ENCODE peak calls at places on chromosomes 11 and 22, in eight cellular contexts. G, S, E, Q, V, F, W and Z are unnamed samples.

GRCh38 chr11:102522332-102523207 is 8.0 kb downstream of the MMP7 start:
- DNase-seq in S (no peak), E (no peak), F (no peak), V (no peak), Q (no peak), W (no peak), G (no peak), Z (no peak)

GRCh38 chr11:83033972-83034672 is 37.6 kb downstream of the RAB30 start:
- DNase-seq in G (no peak), V (peak), W (peak), Q (peak), F (peak), E (peak), S (no peak), Z (no peak)

GRCh38 chr22:46280999-46281623 is 13.3 kb downstream of the TTC38 start:
- DNase-seq in V (no peak), E (no peak), G (peak), W (no peak), Q (no peak), S (no peak), F (no peak), Z (peak)

GRCh38 chr11:5610446-5610845 is 14.0 kb downstream of the TRIM6 start:
- DNase-seq in S (no peak), E (no peak), W (no peak), G (no peak), Q (no peak), V (no peak), F (no peak), Z (no peak)

GRCh38 chr11:62919898-62920640 is 1.1 kb downstream of the CHRM1 start:
- DNase-seq in Q (no peak), F (no peak), G (peak), W (no peak), V (no peak), S (no peak), E (no peak), Z (no peak)

GRCh38 chr11:45185228-45185729 is 38.8 kb downstream of the PRDM11 start:
- DNase-seq in F (no peak), G (no peak), S (no peak), Q (peak), W (no peak), V (no peak), E (no peak), Z (no peak)

GRCh38 chr11:63769719-63770443 is 1.3 kb upstream of the ZFTA start:
- DNase-seq in E (peak), F (no peak), S (no peak), W (no peak), V (no peak), G (no peak), Q (no peak), Z (no peak)

GRCh38 chr11:121645596-121645995 is 192.8 kb upstream of the SORL1-AS1 start:
- DNase-seq in W (no peak), Q (peak), E (no peak), F (no peak), V (peak), G (no peak), S (no peak), Z (no peak)

GRCh38 chr22:45976351-45977002 is 485 bp downstream of the WNT7B start:
- DNase-seq in V (no peak), S (no peak), F (peak), E (no peak), Q (no peak), G (no peak), W (no peak), Z (no peak)

GRCh38 chr22:35608088-35608487 is 9.0 kb downstream of the MB start:
- DNase-seq in S (no peak), V (no peak), W (no peak), F (no peak), G (no peak), Q (peak), E (no peak), Z (no peak)

GRCh38 chr11:12248330-12248729 is 129.0 kb upstream of the PARVA start:
- DNase-seq in Q (no peak), V (peak), E (peak), W (peak), G (peak), S (no peak), F (peak), Z (peak)

GRCh38 chr11:16603890-16604783 is 134.3 kb upstream of the C11orf58 start:
- DNase-seq in V (peak), E (peak), W (peak), G (peak), Q (peak), F (no peak), S (no peak), Z (no peak)

GRCh38 chr11:36741515-36741914 is 143.5 kb upstream of the RAG2 start:
- DNase-seq in S (no peak), W (no peak), G (no peak), F (no peak), Q (no peak), V (no peak), E (no peak), Z (no peak)

GRCh38 chr22:38850399-38850798 is 6.6 kb upstream of the NPTXR start:
- DNase-seq in W (no peak), E (no peak), Q (no peak), G (no peak), S (no peak), F (no peak), V (no peak), Z (no peak)

GRCh38 chr22:38850941-38851849 is 7.4 kb upstream of the NPTXR start:
- DNase-seq in S (no peak), G (no peak), F (peak), E (no peak), Q (peak), V (peak), W (no peak), Z (no peak)

GRCh38 chr22:38849816-38850215 is 6.0 kb upstream of the NPTXR start:
- DNase-seq in E (no peak), S (no peak), Q (no peak), W (no peak), V (no peak), F (no peak), G (no peak), Z (no peak)

GRCh38 chr22:38852522-38852921 is 8.7 kb upstream of the NPTXR start:
- DNase-seq in W (no peak), E (no peak), V (no peak), Q (no peak), G (no peak), S (no peak), F (no peak), Z (no peak)

DNA sequence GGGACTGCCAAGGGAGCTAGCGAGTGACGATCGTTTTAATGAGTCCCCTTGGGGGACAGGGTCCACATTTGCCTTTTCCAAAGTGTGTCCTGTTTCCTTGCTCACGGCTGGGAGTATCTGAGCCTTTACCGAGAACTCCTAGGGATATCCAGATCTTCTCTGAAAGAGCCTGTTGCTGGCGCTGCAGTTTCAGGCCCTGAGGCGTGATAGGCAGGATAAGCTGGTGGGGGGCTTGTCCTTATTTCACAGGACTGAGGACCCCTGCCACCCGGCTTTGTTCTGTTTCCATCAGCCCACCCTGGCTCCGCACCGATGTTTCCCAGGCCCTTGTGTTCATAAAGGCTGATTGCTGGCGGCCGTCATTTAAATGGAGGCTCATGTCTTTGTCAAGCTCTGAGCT is 9.3 kb upstream of the NPTXR start:
- DNase-seq in V (no peak), Q (no peak), G (no peak), W (no peak), F (no peak), S (no peak), E (no peak), Z (no peak)
- H3K27ac ChIP-seq in V (no peak), Q (no peak), G (no peak), W (no peak), F (no peak), S (no peak), E (no peak), Z (no peak)

DNA sequence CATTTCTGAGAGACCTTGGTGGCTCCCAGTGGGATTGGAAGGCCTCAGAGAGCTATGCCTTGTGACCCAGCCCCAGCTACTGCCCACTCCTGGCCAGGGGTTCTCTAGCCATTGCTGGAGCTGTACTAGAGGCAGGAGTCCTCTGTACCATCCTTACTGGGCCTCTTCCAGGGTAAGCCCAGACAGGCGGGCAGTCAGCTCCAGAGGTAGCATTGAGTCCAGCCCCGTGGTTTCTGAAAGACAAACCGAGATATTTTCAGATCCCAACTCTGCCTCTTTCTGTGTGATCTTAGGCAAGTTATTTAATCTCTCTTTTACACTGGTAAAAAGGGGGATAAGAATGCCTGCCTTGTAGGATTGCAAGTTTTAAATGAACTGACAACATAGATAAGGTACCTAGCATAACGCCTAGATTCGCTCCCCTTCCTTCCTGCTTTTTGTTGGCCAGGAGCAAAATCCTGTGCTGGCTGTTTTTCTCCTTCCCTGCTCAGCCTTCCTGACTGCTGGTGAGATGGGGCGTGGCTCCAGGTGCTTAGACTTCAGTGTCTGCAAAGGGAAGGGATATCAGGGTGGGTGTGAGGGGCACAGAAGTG is 56.5 kb upstream of the NNMT start:
- DNase-seq in V (no peak), E (no peak), S (no peak), Q (no peak), G (no peak), W (no peak), F (no peak), Z (no peak)
- H3K27ac ChIP-seq in V (no peak), E (no peak), S (peak), Q (no peak), G (no peak), W (no peak), F (no peak), Z (no peak)

GRCh38 chr11:57307666-57308270 is 17.0 kb downstream of the TNKS1BP1 start:
- DNase-seq in E (no peak), Q (no peak), V (no peak), F (peak), G (no peak), S (no peak), W (no peak), Z (no peak)
- H3K27ac ChIP-seq in E (no peak), Q (no peak), V (no peak), F (peak), G (no peak), S (no peak), W (no peak), Z (no peak)

GRCh38 chr22:31148516-31148915 is 8.2 kb upstream of the PLA2G3 start:
- DNase-seq in V (peak), S (no peak), G (no peak), E (no peak), F (no peak), W (no peak), Q (peak), Z (no peak)
- H3K27ac ChIP-seq in V (peak), S (peak), G (peak), E (no peak), F (no peak), W (no peak), Q (no peak), Z (peak)

GRCh38 chr11:73470036-73470624 is 93.9 kb downstream of the RELT start:
- DNase-seq in E (no peak), F (no peak), W (no peak), G (no peak), V (no peak), Q (no peak), S (no peak), Z (no peak)

GRCh38 chr11:73467505-73467904 is 91.3 kb downstream of the RELT start:
- DNase-seq in E (no peak), W (no peak), V (no peak), F (no peak), S (no peak), Q (no peak), G (no peak), Z (no peak)

GRCh38 chr11:73468590-73469161 is 92.5 kb downstream of the RELT start:
- DNase-seq in E (no peak), Q (no peak), S (no peak), G (no peak), V (no peak), W (no peak), F (no peak), Z (no peak)

GRCh38 chr11:73466643-73467042 is 90.4 kb downstream of the RELT start:
- DNase-seq in V (no peak), E (no peak), S (no peak), F (no peak), W (no peak), Q (no peak), G (no peak), Z (no peak)

GRCh38 chr11:73469401-73469800 is 93.2 kb downstream of the RELT start:
- DNase-seq in G (no peak), V (no peak), E (no peak), Q (no peak), F (no peak), W (no peak), S (no peak), Z (no peak)
- H3K27ac ChIP-seq in G (no peak), V (no peak), E (no peak), Q (no peak), F (no peak), W (no peak), S (peak), Z (no peak)

GRCh38 chr22:39232246-39232645 is 12.5 kb downstream of the PDGFB start:
- DNase-seq in V (no peak), F (no peak), E (no peak), G (no peak), S (no peak), W (no peak), Q (no peak), Z (no peak)
- H3K27ac ChIP-seq in V (no peak), F (no peak), E (no peak), G (no peak), S (no peak), W (no peak), Q (no peak), Z (no peak)

GRCh38 chr11:76678316-76678715 is 7.8 kb upstream of the LRRC32 start:
- DNase-seq in V (no peak), S (no peak), W (no peak), Q (no peak), E (no peak), G (no peak), F (no peak), Z (no peak)

GRCh38 chr11:76673164-76674142 is 2.9 kb upstream of the LRRC32 start:
- DNase-seq in V (no peak), G (no peak), F (no peak), E (no peak), Q (no peak), W (no peak), S (no peak), Z (no peak)

GRCh38 chr11:76680517-76681425 is 10.2 kb upstream of the LRRC32 start:
- DNase-seq in W (peak), E (peak), Q (peak), G (peak), V (peak), S (no peak), F (peak), Z (peak)

GRCh38 chr11:76674517-76675400 is 4.2 kb upstream of the LRRC32 start:
- DNase-seq in Q (no peak), S (no peak), E (no peak), V (no peak), F (no peak), W (no peak), G (no peak), Z (no peak)

DNA sequence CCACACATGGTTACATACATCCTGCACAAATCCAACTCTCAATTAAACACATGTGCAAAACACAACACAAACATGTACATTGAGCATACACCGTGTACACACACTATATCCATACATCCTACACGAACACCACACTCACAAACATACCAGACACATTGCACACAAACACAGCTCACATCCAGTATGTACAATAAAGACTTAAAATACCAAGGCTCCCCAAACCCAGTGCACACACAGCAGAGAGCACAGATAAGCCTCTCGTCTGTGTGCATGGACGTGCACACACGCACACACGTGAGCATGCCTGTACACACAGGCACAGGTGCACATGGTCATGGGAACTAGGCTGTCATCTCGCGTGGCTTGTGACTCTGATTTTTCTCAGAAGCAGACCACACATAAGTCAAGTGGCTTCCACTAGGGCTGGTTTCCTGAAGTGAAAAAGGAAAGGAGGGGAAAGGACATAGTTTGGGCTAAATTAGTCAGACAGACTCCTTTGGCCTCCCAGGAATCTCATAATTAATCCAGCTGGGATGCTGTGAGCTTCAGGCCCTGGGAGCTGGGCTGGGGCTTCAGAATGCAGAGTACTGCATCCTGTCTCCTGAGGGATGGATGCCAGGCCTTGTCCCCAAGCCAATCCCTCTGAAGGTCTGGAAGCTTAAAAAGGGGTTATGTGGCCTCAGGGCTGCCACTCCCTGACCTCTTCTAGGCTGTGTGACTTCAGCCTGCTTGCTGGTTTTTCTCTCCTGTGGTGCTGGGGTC is 6.6 kb upstream of the LRRC32 start:
- DNase-seq in F (no peak), Q (no peak), E (no peak), W (no peak), V (peak), G (no peak), S (no peak), Z (no peak)
- H3K27ac ChIP-seq in F (no peak), Q (no peak), E (no peak), W (no peak), V (no peak), G (no peak), S (no peak), Z (no peak)

DNA sequence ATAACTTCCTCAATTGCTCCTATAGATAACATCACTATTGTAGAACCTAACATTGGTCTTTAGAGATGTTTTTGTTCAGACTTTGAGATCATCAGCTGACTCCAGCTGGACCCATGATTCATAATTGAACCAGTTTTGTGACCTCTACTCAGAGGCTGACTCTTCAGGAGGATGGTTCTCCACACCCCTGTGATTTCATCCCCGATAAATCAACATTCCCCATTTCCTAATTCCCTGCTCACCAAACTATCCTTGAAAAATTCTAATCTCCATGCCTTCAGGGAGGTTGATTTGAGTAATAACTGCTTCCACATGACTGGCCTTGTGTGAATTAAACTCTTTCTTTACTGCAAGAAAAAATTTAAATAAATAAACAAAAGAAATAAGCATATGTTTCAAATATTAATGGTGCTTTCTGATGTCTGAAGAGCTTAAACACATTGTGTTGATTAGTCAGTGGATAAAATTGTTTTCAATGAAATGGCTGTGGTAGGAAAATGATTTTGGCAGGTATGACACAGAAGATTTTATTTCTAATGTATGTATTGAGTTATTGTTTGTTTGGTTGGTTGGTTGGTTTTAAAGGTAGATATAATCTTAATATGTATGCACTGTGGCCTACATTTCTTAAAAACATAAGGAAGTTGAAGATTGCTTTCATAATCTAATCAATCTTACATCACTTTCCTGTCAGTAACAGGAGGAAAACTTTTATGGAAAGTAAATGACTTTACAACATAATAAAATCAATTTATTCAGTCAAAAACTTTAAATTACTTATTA is 427.9 kb upstream of the CCDC179 start:
- DNase-seq in W (no peak), F (peak), S (no peak), G (no peak), V (peak), Q (peak), E (no peak), Z (no peak)
- H3K27ac ChIP-seq in W (no peak), F (peak), S (no peak), G (no peak), V (no peak), Q (no peak), E (no peak), Z (no peak)